ENCODE peak calls at places on chromosomes 3 and 15, in five cellular contexts. One of them, this sample, is unnamed. For H3K27me3, the result is how much of the 10 kb centered on the place peaks cover.

GRCh38 chr3:48929358-48930035 is 10.9 kb downstream of the ARIH2 start:
- DNase-seq in AG04450: no peak
- DNase-seq in suprapubic skin: no peak
- DNase-seq in iPS DF 6.9: no peak
- DNase-seq in kidney epithelial cell: no peak
- DNase-seq in this sample: no peak

GRCh38 chr3:46714728-46715506 is 2.8 kb downstream of the PRSS50 start:
- DNase-seq in kidney epithelial cell: no peak
- DNase-seq in iPS DF 6.9: no peak
- DNase-seq in suprapubic skin: no peak
- DNase-seq in AG04450: no peak
- DNase-seq in this sample: no peak

GRCh38 chr3:186307594-186307993 is 54.4 kb downstream of the DGKG start:
- DNase-seq in suprapubic skin: no peak
- DNase-seq in iPS DF 6.9: no peak
- DNase-seq in AG04450: peak
- DNase-seq in kidney epithelial cell: no peak
- DNase-seq in this sample: no peak

GRCh38 chr15:59685737-59686297 is 3.3 kb downstream of the BNIP2 start:
- DNase-seq in kidney epithelial cell: no peak
- DNase-seq in AG04450: no peak
- DNase-seq in iPS DF 6.9: no peak
- DNase-seq in suprapubic skin: no peak
- DNase-seq in this sample: no peak

GRCh38 chr3:190303887-190304286 is 18.4 kb downstream of the CLDN1 start:
- DNase-seq in suprapubic skin: no peak
- DNase-seq in iPS DF 6.9: no peak
- DNase-seq in kidney epithelial cell: no peak
- DNase-seq in AG04450: no peak
- DNase-seq in this sample: no peak

GRCh38 chr15:89772933-89773583 is 3.1 kb upstream of the MESP2 start:
- DNase-seq in iPS DF 6.9: no peak
- DNase-seq in kidney epithelial cell: no peak
- DNase-seq in AG04450: no peak
- DNase-seq in suprapubic skin: no peak
- DNase-seq in this sample: no peak

GRCh38 chr3:43001094-43001553 is 22.0 kb downstream of the GASK1A start:
- DNase-seq in AG04450: peak
- DNase-seq in suprapubic skin: peak
- DNase-seq in iPS DF 6.9: no peak
- DNase-seq in kidney epithelial cell: no peak
- DNase-seq in this sample: peak

GRCh38 chr15:88448991-88449461 is 18.2 kb downstream of the MRPL46 start:
- DNase-seq in AG04450: no peak
- DNase-seq in kidney epithelial cell: no peak
- DNase-seq in iPS DF 6.9: no peak
- DNase-seq in suprapubic skin: no peak
- DNase-seq in this sample: no peak

GRCh38 chr3:32177702-32178198 is 60.7 kb upstream of the CMTM8 start:
- DNase-seq in AG04450: peak
- DNase-seq in kidney epithelial cell: peak
- DNase-seq in suprapubic skin: no peak
- DNase-seq in iPS DF 6.9: peak
- DNase-seq in this sample: no peak

GRCh38 chr15:68187559-68187958 is 17.6 kb downstream of the CALML4 start:
- DNase-seq in suprapubic skin: no peak
- DNase-seq in AG04450: peak
- DNase-seq in iPS DF 6.9: no peak
- DNase-seq in kidney epithelial cell: no peak
- DNase-seq in this sample: no peak

GRCh38 chr3:50264389-50264963 is 4.5 kb upstream of the SEMA3B start:
- DNase-seq in suprapubic skin: peak
- DNase-seq in iPS DF 6.9: no peak
- DNase-seq in AG04450: peak
- DNase-seq in kidney epithelial cell: peak
- DNase-seq in this sample: peak

GRCh38 chr15:31027948-31028586 is 36.6 kb upstream of the MTMR10 start:
- DNase-seq in kidney epithelial cell: no peak
- DNase-seq in AG04450: no peak
- DNase-seq in iPS DF 6.9: no peak
- DNase-seq in suprapubic skin: no peak
- DNase-seq in this sample: no peak

GRCh38 chr3:177282028-177282655 is 84.9 kb upstream of the TBL1XR1 start:
- DNase-seq in iPS DF 6.9: no peak
- DNase-seq in AG04450: no peak
- DNase-seq in kidney epithelial cell: no peak
- DNase-seq in suprapubic skin: no peak
- DNase-seq in this sample: no peak

GRCh38 chr15:31347981-31348803 is 21.6 kb downstream of the KLF13 start:
- DNase-seq in iPS DF 6.9: no peak
- DNase-seq in suprapubic skin: no peak
- DNase-seq in AG04450: no peak
- DNase-seq in kidney epithelial cell: no peak
- DNase-seq in this sample: no peak

GRCh38 chr3:66572938-66573710 is 72.3 kb upstream of the LRIG1 start:
- DNase-seq in suprapubic skin: no peak
- DNase-seq in kidney epithelial cell: no peak
- DNase-seq in AG04450: no peak
- DNase-seq in iPS DF 6.9: peak
- DNase-seq in this sample: no peak

GRCh38 chr3:63762180-63762579 is 56.9 kb upstream of the C3orf49 start:
- DNase-seq in kidney epithelial cell: no peak
- DNase-seq in suprapubic skin: no peak
- DNase-seq in iPS DF 6.9: no peak
- DNase-seq in AG04450: no peak
- DNase-seq in this sample: no peak

GRCh38 chr3:55795736-55796135 is 308.6 kb upstream of the WNT5A start:
- DNase-seq in suprapubic skin: no peak
- DNase-seq in AG04450: no peak
- DNase-seq in kidney epithelial cell: peak
- DNase-seq in iPS DF 6.9: no peak
- DNase-seq in this sample: no peak

GRCh38 chr3:55795296-55795695 is 308.2 kb upstream of the WNT5A start:
- DNase-seq in suprapubic skin: no peak
- DNase-seq in kidney epithelial cell: no peak
- DNase-seq in iPS DF 6.9: no peak
- DNase-seq in AG04450: no peak
- DNase-seq in this sample: no peak

GRCh38 chr3:55801068-55801467 is 314.0 kb upstream of the WNT5A start:
- DNase-seq in iPS DF 6.9: no peak
- DNase-seq in AG04450: no peak
- DNase-seq in suprapubic skin: no peak
- DNase-seq in kidney epithelial cell: no peak
- DNase-seq in this sample: no peak

GRCh38 chr3:55797775-55798174 is 310.7 kb upstream of the WNT5A start:
- DNase-seq in kidney epithelial cell: no peak
- DNase-seq in suprapubic skin: no peak
- DNase-seq in AG04450: no peak
- DNase-seq in iPS DF 6.9: no peak
- DNase-seq in this sample: no peak

GRCh38 chr3:55797084-55797483 is 310.0 kb upstream of the WNT5A start:
- DNase-seq in AG04450: no peak
- DNase-seq in iPS DF 6.9: no peak
- DNase-seq in suprapubic skin: no peak
- DNase-seq in kidney epithelial cell: no peak
- DNase-seq in this sample: no peak
- H3K4me3 ChIP-seq in AG04450: no peak
- H3K4me3 ChIP-seq in iPS DF 6.9: no peak
- H3K4me3 ChIP-seq in suprapubic skin: no peak
- H3K4me3 ChIP-seq in kidney epithelial cell: no peak
- H3K4me3 ChIP-seq in this sample: no peak

GRCh38 chr3:172446198-172446597 is 2.1 kb downstream of the GHSR start:
- DNase-seq in AG04450: no peak
- DNase-seq in suprapubic skin: no peak
- DNase-seq in kidney epithelial cell: no peak
- DNase-seq in iPS DF 6.9: no peak
- DNase-seq in this sample: no peak
- H3K27me3 ChIP-seq in AG04450: under half
- H3K27me3 ChIP-seq in suprapubic skin: half or more
- H3K27me3 ChIP-seq in kidney epithelial cell: under half
- H3K27me3 ChIP-seq in iPS DF 6.9: under half
- H3K27me3 ChIP-seq in this sample: under half

GRCh38 chr15:70526221-70526973 is 237.0 kb downstream of the UACA start:
- DNase-seq in kidney epithelial cell: no peak
- DNase-seq in iPS DF 6.9: no peak
- DNase-seq in suprapubic skin: no peak
- DNase-seq in AG04450: no peak
- DNase-seq in this sample: no peak
- H3K4me3 ChIP-seq in kidney epithelial cell: no peak
- H3K4me3 ChIP-seq in iPS DF 6.9: no peak
- H3K4me3 ChIP-seq in suprapubic skin: peak
- H3K4me3 ChIP-seq in AG04450: no peak
- H3K4me3 ChIP-seq in this sample: no peak

GRCh38 chr15:37628507-37628906 is 305.9 kb upstream of the TMCO5A start:
- DNase-seq in iPS DF 6.9: no peak
- DNase-seq in AG04450: no peak
- DNase-seq in suprapubic skin: no peak
- DNase-seq in kidney epithelial cell: no peak
- DNase-seq in this sample: no peak
- H3K27me3 ChIP-seq in iPS DF 6.9: under half
- H3K27me3 ChIP-seq in AG04450: under half
- H3K27me3 ChIP-seq in suprapubic skin: under half
- H3K27me3 ChIP-seq in kidney epithelial cell: under half
- H3K27me3 ChIP-seq in this sample: under half

GRCh38 chr3:99639579-99639978 is 1.2 kb downstream of the COL8A1 start:
- DNase-seq in suprapubic skin: no peak
- DNase-seq in kidney epithelial cell: no peak
- DNase-seq in iPS DF 6.9: no peak
- DNase-seq in AG04450: no peak
- DNase-seq in this sample: no peak

GRCh38 chr3:99638244-99638948 is at the start of gene COL8A1:
- DNase-seq in kidney epithelial cell: peak
- DNase-seq in suprapubic skin: peak
- DNase-seq in AG04450: peak
- DNase-seq in iPS DF 6.9: peak
- DNase-seq in this sample: peak

GRCh38 chr3:99641480-99641879 is 3.1 kb downstream of the COL8A1 start:
- DNase-seq in iPS DF 6.9: no peak
- DNase-seq in suprapubic skin: no peak
- DNase-seq in kidney epithelial cell: no peak
- DNase-seq in AG04450: no peak
- DNase-seq in this sample: no peak

GRCh38 chr3:99641984-99642383 is 3.6 kb downstream of the COL8A1 start:
- DNase-seq in suprapubic skin: no peak
- DNase-seq in AG04450: no peak
- DNase-seq in kidney epithelial cell: no peak
- DNase-seq in iPS DF 6.9: no peak
- DNase-seq in this sample: no peak

GRCh38 chr3:99640214-99640851 is 1.9 kb downstream of the COL8A1 start:
- DNase-seq in suprapubic skin: no peak
- DNase-seq in iPS DF 6.9: no peak
- DNase-seq in AG04450: no peak
- DNase-seq in kidney epithelial cell: no peak
- DNase-seq in this sample: no peak
- H3K4me3 ChIP-seq in suprapubic skin: no peak
- H3K4me3 ChIP-seq in iPS DF 6.9: no peak
- H3K4me3 ChIP-seq in AG04450: peak
- H3K4me3 ChIP-seq in kidney epithelial cell: peak
- H3K4me3 ChIP-seq in this sample: peak

GRCh38 chr15:73264881-73265280 is 103.9 kb downstream of the HCN4 start:
- DNase-seq in kidney epithelial cell: no peak
- DNase-seq in suprapubic skin: no peak
- DNase-seq in iPS DF 6.9: no peak
- DNase-seq in AG04450: no peak
- DNase-seq in this sample: no peak

GRCh38 chr15:73270366-73271097 is 98.2 kb downstream of the HCN4 start:
- DNase-seq in iPS DF 6.9: no peak
- DNase-seq in suprapubic skin: no peak
- DNase-seq in AG04450: no peak
- DNase-seq in kidney epithelial cell: no peak
- DNase-seq in this sample: no peak

GRCh38 chr15:73268457-73268856 is 100.3 kb downstream of the HCN4 start:
- DNase-seq in suprapubic skin: no peak
- DNase-seq in kidney epithelial cell: no peak
- DNase-seq in AG04450: no peak
- DNase-seq in iPS DF 6.9: no peak
- DNase-seq in this sample: no peak

DNA sequence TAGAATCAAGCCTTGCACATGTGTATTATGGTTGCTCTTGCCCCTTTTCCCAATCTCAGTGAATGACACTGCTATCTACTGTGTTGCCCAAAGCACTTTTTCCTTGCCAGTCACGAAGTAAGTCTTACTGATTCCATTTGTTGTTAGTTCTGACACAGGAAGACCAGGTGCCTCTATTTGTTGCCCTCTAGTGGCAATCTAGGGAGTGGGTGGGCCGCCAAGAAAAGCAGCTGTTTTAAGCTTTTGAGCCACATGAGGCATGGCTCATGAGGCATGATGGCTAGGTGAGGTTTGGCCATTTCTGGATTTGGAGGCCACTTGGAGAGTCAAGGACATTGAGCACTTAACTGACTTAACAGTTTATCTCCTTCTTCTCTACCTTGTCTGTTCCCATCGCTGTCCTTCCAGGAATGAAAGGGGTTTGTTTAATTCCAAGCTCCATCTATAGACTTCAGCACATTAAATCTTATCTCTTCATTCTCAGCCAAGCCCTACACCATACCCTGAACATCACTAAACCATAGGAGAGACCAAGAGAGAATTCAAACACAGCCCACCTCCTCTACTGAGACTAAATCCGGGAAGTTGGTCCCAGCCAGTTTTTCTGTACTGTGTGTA is 103.1 kb downstream of the HCN4 start:
- DNase-seq in AG04450: peak
- DNase-seq in suprapubic skin: no peak
- DNase-seq in iPS DF 6.9: no peak
- DNase-seq in kidney epithelial cell: peak
- DNase-seq in this sample: peak
- H3K27me3 ChIP-seq in AG04450: under half
- H3K27me3 ChIP-seq in suprapubic skin: under half
- H3K27me3 ChIP-seq in iPS DF 6.9: under half
- H3K27me3 ChIP-seq in kidney epithelial cell: under half
- H3K27me3 ChIP-seq in this sample: under half